ENCODE peak calls at places on chromosome 13, in five cellular contexts. One of them, this sample, is unnamed.

GRCh38 chr13:109163052-109163413 is 533.6 kb downstream of the MYO16 start:
- DNase-seq in CD8-positive, alpha-beta T cell: no peak
- DNase-seq in fibroblast of pulmonary artery: peak; percentile 31
- DNase-seq in right atrium auricular region: no peak
- DNase-seq in A549: no peak
- DNase-seq in this sample: no peak

GRCh38 chr13:106052200-106052767 is 483.2 kb downstream of the EFNB2 start:
- DNase-seq in A549: no peak
- DNase-seq in fibroblast of pulmonary artery: no peak
- DNase-seq in CD8-positive, alpha-beta T cell: no peak
- DNase-seq in right atrium auricular region: no peak
- DNase-seq in this sample: no peak

GRCh38 chr13:99989376-99990044 is 7.9 kb downstream of the ZIC2 start:
- DNase-seq in right atrium auricular region: no peak
- DNase-seq in A549: no peak
- DNase-seq in CD8-positive, alpha-beta T cell: no peak
- DNase-seq in fibroblast of pulmonary artery: no peak
- DNase-seq in this sample: no peak

GRCh38 chr13:25037057-25037813 is 58.7 kb upstream of the PABPC3 start:
- DNase-seq in A549: no peak
- DNase-seq in CD8-positive, alpha-beta T cell: peak; percentile 11
- DNase-seq in fibroblast of pulmonary artery: peak; percentile 76
- DNase-seq in right atrium auricular region: no peak
- DNase-seq in this sample: no peak

GRCh38 chr13:95248953-95249352 is 52.3 kb downstream of the ABCC4 start:
- DNase-seq in A549: no peak
- DNase-seq in fibroblast of pulmonary artery: no peak
- DNase-seq in CD8-positive, alpha-beta T cell: no peak
- DNase-seq in right atrium auricular region: no peak
- DNase-seq in this sample: no peak

GRCh38 chr13:25214371-25215252 is 42.5 kb upstream of the AMER2 start:
- DNase-seq in A549: no peak
- DNase-seq in fibroblast of pulmonary artery: peak; percentile 55
- DNase-seq in right atrium auricular region: no peak
- DNase-seq in CD8-positive, alpha-beta T cell: no peak
- DNase-seq in this sample: no peak

GRCh38 chr13:74131206-74131605 is 3.0 kb downstream of the KLF12 start:
- DNase-seq in right atrium auricular region: no peak
- DNase-seq in CD8-positive, alpha-beta T cell: no peak
- DNase-seq in A549: no peak
- DNase-seq in fibroblast of pulmonary artery: no peak
- DNase-seq in this sample: no peak

GRCh38 chr13:70125693-70126092 is 17.4 kb upstream of the KLHL1 start:
- DNase-seq in right atrium auricular region: no peak
- DNase-seq in CD8-positive, alpha-beta T cell: no peak
- DNase-seq in A549: no peak
- DNase-seq in fibroblast of pulmonary artery: no peak
- DNase-seq in this sample: no peak

GRCh38 chr13:39451301-39451700 is 151.7 kb downstream of the LHFPL6 start:
- DNase-seq in CD8-positive, alpha-beta T cell: no peak
- DNase-seq in right atrium auricular region: no peak
- DNase-seq in fibroblast of pulmonary artery: peak; percentile 73
- DNase-seq in A549: no peak
- DNase-seq in this sample: no peak

DNA sequence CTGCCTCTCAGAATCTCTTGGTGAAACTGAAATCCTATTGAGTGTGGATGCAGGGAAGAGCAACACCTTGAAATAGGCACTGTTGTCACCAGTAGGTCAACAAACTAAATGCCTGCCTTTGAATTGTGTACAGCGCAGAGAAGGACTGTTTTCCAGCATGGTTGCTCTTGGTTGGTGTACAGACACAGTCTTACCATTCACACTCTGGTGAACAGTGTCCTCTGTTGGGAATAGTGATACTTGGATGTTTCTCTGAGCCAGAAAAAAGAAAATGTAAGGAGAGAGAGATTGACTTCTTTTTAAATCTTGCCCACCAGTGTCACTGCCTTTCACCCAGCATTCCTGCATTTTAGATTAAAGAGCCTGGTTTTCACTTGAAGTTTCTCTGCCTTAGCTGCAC is 179.7 kb downstream of the STK24 start:
- DNase-seq in A549: no peak
- DNase-seq in fibroblast of pulmonary artery: peak; percentile 30
- DNase-seq in CD8-positive, alpha-beta T cell: no peak
- DNase-seq in right atrium auricular region: no peak
- DNase-seq in this sample: no peak
- TF ChIP-seq CTCF in A549: no peak
- TF ChIP-seq CTCF in fibroblast of pulmonary artery: peak; percentile 30
- TF ChIP-seq CTCF in CD8-positive, alpha-beta T cell: no peak
- TF ChIP-seq CTCF in right atrium auricular region: no peak
- TF ChIP-seq CTCF in this sample: peak; percentile 75

DNA sequence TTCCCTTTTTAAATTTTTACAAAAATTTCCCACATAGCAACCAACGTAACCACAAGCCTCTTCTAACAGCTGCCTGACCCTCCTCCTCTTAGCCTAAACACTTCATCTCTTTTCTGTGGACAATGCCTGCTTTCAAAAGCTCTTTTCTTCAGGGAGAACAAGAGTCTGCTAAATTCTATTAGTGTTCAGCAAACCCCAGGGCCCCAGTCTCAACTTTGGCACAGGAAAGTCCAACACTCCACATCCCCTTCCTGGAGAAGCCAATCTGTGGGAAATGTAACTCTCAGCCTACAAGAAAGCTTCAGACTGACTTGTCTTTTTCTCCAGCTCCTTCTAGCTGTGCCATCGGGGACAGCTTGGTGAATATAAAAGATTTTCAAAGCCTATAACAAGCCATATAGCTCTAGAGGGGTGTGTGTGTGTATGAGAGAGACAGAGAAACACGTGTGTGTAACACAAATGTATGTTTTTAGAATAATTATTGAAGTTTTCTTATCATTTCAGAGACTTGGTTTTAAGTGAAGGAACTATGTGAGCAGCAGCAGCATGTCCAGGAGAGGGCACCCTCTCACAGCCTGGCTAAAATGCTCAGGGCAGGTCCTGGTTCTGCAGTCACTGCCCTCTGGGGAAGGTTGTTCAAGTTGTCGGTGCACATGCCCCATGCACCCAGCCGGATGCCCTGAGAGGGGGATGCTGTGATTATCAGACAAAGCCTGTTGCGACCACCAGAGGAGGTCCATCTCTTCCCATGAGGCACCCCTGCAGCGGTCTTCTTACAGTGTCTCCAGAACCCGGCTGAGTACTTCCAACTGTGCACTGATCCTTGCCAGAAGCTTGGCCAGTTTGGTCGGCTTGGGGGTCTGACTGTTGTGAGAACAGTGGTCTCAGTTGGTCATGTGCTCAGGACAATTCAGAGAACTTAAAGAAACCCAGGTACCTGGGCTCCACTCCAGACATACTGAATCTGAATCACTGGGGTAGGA is 34.4 kb downstream of the CCDC70 start:
- DNase-seq in A549: peak; percentile 41
- DNase-seq in CD8-positive, alpha-beta T cell: no peak
- DNase-seq in right atrium auricular region: no peak
- DNase-seq in fibroblast of pulmonary artery: peak; percentile 77
- DNase-seq in this sample: no peak
- TF ChIP-seq CTCF in A549: peak; percentile 60
- TF ChIP-seq CTCF in CD8-positive, alpha-beta T cell: peak; percentile 23
- TF ChIP-seq CTCF in right atrium auricular region: peak; percentile 34
- TF ChIP-seq CTCF in fibroblast of pulmonary artery: peak; percentile 92
- TF ChIP-seq CTCF in this sample: peak; percentile 87

GRCh38 chr13:33262554-33262953 is 23.0 kb downstream of the STARD13 start:
- DNase-seq in right atrium auricular region: no peak
- DNase-seq in fibroblast of pulmonary artery: no peak
- DNase-seq in CD8-positive, alpha-beta T cell: no peak
- DNase-seq in A549: no peak
- DNase-seq in this sample: no peak

GRCh38 chr13:33262069-33262487 is 23.5 kb downstream of the STARD13 start:
- DNase-seq in right atrium auricular region: no peak
- DNase-seq in CD8-positive, alpha-beta T cell: no peak
- DNase-seq in A549: peak; percentile 21
- DNase-seq in fibroblast of pulmonary artery: no peak
- DNase-seq in this sample: no peak

GRCh38 chr13:33263484-33263883 is 22.1 kb downstream of the STARD13 start:
- DNase-seq in right atrium auricular region: no peak
- DNase-seq in CD8-positive, alpha-beta T cell: no peak
- DNase-seq in A549: no peak
- DNase-seq in fibroblast of pulmonary artery: no peak
- DNase-seq in this sample: no peak

GRCh38 chr13:33263976-33264619 is 21.5 kb downstream of the STARD13 start:
- DNase-seq in right atrium auricular region: no peak
- DNase-seq in CD8-positive, alpha-beta T cell: no peak
- DNase-seq in A549: no peak
- DNase-seq in fibroblast of pulmonary artery: no peak
- DNase-seq in this sample: no peak

DNA sequence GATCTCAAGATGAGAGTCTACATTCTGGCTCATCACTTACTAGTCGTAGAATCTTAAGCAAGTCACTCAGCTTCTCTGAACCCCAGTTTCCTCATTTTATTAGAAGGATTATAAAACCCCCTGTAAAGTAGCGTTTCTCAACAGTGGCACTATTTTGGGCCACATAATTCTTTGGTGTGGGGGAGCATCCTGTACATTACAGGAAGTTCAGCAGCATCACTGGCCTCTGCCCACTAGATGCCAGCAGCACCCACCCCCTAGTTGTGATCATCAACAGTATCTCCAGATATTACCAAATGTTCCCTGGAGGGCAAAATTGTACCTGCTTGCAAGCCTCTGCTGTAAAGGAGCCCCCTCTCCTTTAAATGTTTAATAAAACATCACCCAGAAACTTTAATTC is 22.6 kb downstream of the STARD13 start:
- DNase-seq in fibroblast of pulmonary artery: no peak
- DNase-seq in A549: no peak
- DNase-seq in CD8-positive, alpha-beta T cell: no peak
- DNase-seq in right atrium auricular region: no peak
- DNase-seq in this sample: no peak
- TF ChIP-seq CTCF in fibroblast of pulmonary artery: peak; percentile 6
- TF ChIP-seq CTCF in A549: no peak
- TF ChIP-seq CTCF in CD8-positive, alpha-beta T cell: no peak
- TF ChIP-seq CTCF in right atrium auricular region: no peak
- TF ChIP-seq CTCF in this sample: peak; percentile 58

GRCh38 chr13:46728777-46729176 is 68.2 kb downstream of the ESD start:
- DNase-seq in right atrium auricular region: no peak
- DNase-seq in A549: peak; percentile 1
- DNase-seq in CD8-positive, alpha-beta T cell: no peak
- DNase-seq in fibroblast of pulmonary artery: peak; percentile 12
- DNase-seq in this sample: no peak
- TF ChIP-seq CTCF in right atrium auricular region: no peak
- TF ChIP-seq CTCF in A549: no peak
- TF ChIP-seq CTCF in CD8-positive, alpha-beta T cell: no peak
- TF ChIP-seq CTCF in fibroblast of pulmonary artery: peak; percentile 20
- TF ChIP-seq CTCF in this sample: peak; percentile 49

GRCh38 chr13:22252281-22252830 is 581.5 kb downstream of the FGF9 start:
- DNase-seq in right atrium auricular region: no peak
- DNase-seq in CD8-positive, alpha-beta T cell: no peak
- DNase-seq in fibroblast of pulmonary artery: no peak
- DNase-seq in A549: no peak
- DNase-seq in this sample: no peak

GRCh38 chr13:22253107-22253506 is 582.2 kb downstream of the FGF9 start:
- DNase-seq in A549: no peak
- DNase-seq in right atrium auricular region: no peak
- DNase-seq in CD8-positive, alpha-beta T cell: no peak
- DNase-seq in fibroblast of pulmonary artery: no peak
- DNase-seq in this sample: no peak

DNA sequence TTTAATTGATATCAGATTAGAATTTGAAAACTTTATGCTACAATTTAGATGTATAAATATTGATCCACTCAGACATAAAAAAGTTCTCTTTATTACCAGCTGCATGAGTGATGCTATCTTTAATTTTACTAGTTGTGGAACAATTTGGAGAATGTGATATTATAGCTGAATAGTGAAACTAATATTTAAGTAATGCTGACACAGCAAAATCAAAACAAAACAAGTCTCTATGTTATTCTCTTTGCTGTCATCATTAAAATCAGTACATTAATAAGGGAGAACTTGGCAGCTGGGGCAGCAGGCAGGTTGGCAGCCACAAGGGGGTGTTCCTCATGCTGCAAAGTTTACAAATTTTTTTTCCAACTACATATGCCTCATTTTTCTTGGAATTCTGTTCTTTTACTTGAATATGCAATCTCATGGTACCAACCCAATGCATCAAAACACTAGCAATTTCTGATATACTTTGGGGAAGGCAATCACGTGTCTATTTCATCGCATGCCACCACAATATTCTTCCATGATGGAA is 585.3 kb downstream of the FGF9 start:
- DNase-seq in right atrium auricular region: no peak
- DNase-seq in A549: no peak
- DNase-seq in fibroblast of pulmonary artery: no peak
- DNase-seq in CD8-positive, alpha-beta T cell: no peak
- DNase-seq in this sample: no peak
- TF ChIP-seq CTCF in right atrium auricular region: no peak
- TF ChIP-seq CTCF in A549: no peak
- TF ChIP-seq CTCF in fibroblast of pulmonary artery: no peak
- TF ChIP-seq CTCF in CD8-positive, alpha-beta T cell: no peak
- TF ChIP-seq CTCF in this sample: peak; percentile 69

DNA sequence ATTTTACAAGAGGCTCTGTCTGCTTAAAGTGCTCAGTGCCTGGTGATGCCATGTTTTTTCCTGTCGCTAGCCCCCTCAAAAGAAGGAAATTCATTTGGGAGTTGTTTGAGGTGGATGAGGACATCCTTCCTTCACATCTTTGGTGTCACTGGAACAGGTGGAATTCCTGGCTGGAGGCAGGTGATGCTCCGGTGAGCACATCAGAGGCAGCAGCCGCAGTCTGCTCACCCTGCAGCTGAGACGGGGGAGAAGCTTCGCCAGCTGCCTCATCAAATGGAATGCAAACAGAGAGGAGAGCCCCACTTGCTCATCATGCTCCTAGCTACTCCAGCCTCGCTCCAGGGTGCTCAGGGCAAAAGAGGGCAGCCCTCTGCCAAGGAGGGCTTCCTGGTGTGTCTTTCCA is 74.1 kb upstream of the UBL3 start:
- DNase-seq in A549: peak; percentile 35
- DNase-seq in right atrium auricular region: no peak
- DNase-seq in CD8-positive, alpha-beta T cell: no peak
- DNase-seq in fibroblast of pulmonary artery: peak; percentile 15
- DNase-seq in this sample: no peak
- TF ChIP-seq CTCF in A549: no peak
- TF ChIP-seq CTCF in right atrium auricular region: no peak
- TF ChIP-seq CTCF in CD8-positive, alpha-beta T cell: no peak
- TF ChIP-seq CTCF in fibroblast of pulmonary artery: no peak
- TF ChIP-seq CTCF in this sample: peak; percentile 70

DNA sequence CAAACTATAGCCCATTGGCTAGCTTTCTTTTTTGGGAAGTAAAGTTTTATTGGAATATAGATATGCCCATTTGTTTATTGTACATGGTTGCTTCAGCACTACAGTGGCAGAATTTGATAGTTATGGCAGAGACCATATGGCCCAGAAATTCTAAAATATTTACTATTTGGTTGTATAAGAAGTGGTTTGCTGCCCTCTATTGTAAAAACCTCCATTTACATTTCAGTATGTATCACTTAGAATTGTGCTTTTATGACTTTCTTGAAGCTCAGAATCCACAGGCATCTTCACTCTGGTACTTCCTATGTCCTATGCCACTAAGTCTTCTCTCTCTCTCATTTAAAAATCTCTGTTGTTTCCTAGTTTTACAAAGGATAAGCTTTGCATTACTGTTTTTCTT is 37.7 kb downstream of the DLEU7 start:
- DNase-seq in CD8-positive, alpha-beta T cell: no peak
- DNase-seq in right atrium auricular region: no peak
- DNase-seq in A549: no peak
- DNase-seq in fibroblast of pulmonary artery: peak; percentile 35
- DNase-seq in this sample: no peak
- TF ChIP-seq CTCF in CD8-positive, alpha-beta T cell: no peak
- TF ChIP-seq CTCF in right atrium auricular region: no peak
- TF ChIP-seq CTCF in A549: no peak
- TF ChIP-seq CTCF in fibroblast of pulmonary artery: no peak
- TF ChIP-seq CTCF in this sample: peak; percentile 57